ENCODE peak calls at places on chromosomes 16 and 17, in five cellular contexts. P is stimulated activated CD4-positive, alpha-beta T cell treated with anti-CD3 and anti-CD28 coated beads, Interleukin-15, amount 100 ng/mL, for 1 hour; Z is naive thymus-derived CD4-positive, alpha-beta T cell; M is heart left ventricle; A is NCI-H1092. T is an unnamed sample.

GRCh38 chr16:68375801-68376536 is 65.2 kb downstream of the PRMT7 start:
- DNase-seq in P (no peak), Z (no peak), M (no peak), A (no peak), T (no peak)

GRCh38 chr16:81873221-81873620 is 94.1 kb downstream of the PLCG2 start:
- DNase-seq in P (no peak), Z (no peak), M (no peak), A (no peak), T (no peak)

GRCh38 chr16:53043986-53044571 is 8.6 kb downstream of the CHD9NB start:
- DNase-seq in P (no peak), Z (no peak), M (no peak), A (no peak), T (peak)

GRCh38 chr16:57537596-57538234 is 1.3 kb upstream of the CCDC102A start:
- DNase-seq in P (no peak), Z (no peak), M (no peak), A (no peak), T (no peak)

GRCh38 chr17:29683481-29683880 is 60.8 kb upstream of the CORO6 start:
- DNase-seq in P (no peak), Z (no peak), M (no peak), A (no peak), T (no peak)

GRCh38 chr16:84979516-84979915 is 31.8 kb downstream of the ZDHHC7 start:
- DNase-seq in P (no peak), Z (no peak), M (no peak), A (no peak), T (no peak)

GRCh38 chr17:77528516-77529327 is 388.0 kb downstream of the SEC14L1 start:
- DNase-seq in P (peak), Z (peak), M (no peak), A (peak), T (peak)

GRCh38 chr16:5557966-5558365 is 460.4 kb upstream of the EEF2KMT start:
- DNase-seq in P (no peak), Z (no peak), M (no peak), A (no peak), T (no peak)

GRCh38 chr17:43418441-43419374 is 19.9 kb downstream of the ARL4D start:
- DNase-seq in P (no peak), Z (no peak), M (no peak), A (peak), T (peak)